ENCODE peak calls at places on chromosome 5, in five cellular contexts. A is left ventricle myocardium inferior, R is Caki2, H is BJ, B is WTC11. Y is an unnamed sample.

GRCh38 chr5:142680605-142681259 is 5.2 kb downstream of the FGF1 start:
- DNase-seq in A (no peak), R (peak; percentile 33), H (no peak), B (no peak), Y (no peak)

GRCh38 chr5:61631438-61631941 is 299.4 kb downstream of the ZSWIM6 start:
- DNase-seq in A (peak; percentile 78), R (no peak), H (no peak), B (no peak), Y (peak; percentile 58)

GRCh38 chr5:171152382-171152781 is 156.7 kb upstream of the TLX3 start:
- DNase-seq in A (no peak), R (peak; percentile 4), H (no peak), B (no peak), Y (no peak)

GRCh38 chr5:138241688-138242547 is 28.8 kb upstream of the CDC23 start:
- DNase-seq in A (peak; percentile 22), R (no peak), H (no peak), B (peak; percentile 59), Y (peak; percentile 22)

GRCh38 chr5:54081415-54081814 is 229.0 kb downstream of the ARL15 start:
- DNase-seq in A (no peak), R (no peak), H (no peak), B (no peak), Y (no peak)

GRCh38 chr5:56402273-56403223 is 169.4 kb upstream of the ANKRD55 start:
- DNase-seq in A (no peak), R (no peak), H (no peak), B (no peak), Y (no peak)

GRCh38 chr5:40578501-40579451 is 100.9 kb upstream of the PTGER4 start:
- DNase-seq in A (no peak), R (no peak), H (no peak), B (no peak), Y (no peak)

GRCh38 chr5:96821260-96821916 is 13.6 kb upstream of the ERAP1 start:
- DNase-seq in A (no peak), R (no peak), H (no peak), B (no peak), Y (no peak)

GRCh38 chr5:38445374-38446028 is 110.9 kb downstream of the LIFR start:
- DNase-seq in A (peak; percentile 45), R (no peak), H (no peak), B (no peak), Y (no peak)

GRCh38 chr5:142548739-142549275 is 137.1 kb downstream of the FGF1 start:
- DNase-seq in A (no peak), R (peak; percentile 94), H (peak; percentile 85), B (peak; percentile 72), Y (peak; percentile 74)

GRCh38 chr5:22473865-22474264 is 379.3 kb downstream of the CDH12 start:
- DNase-seq in A (no peak), R (no peak), H (no peak), B (no peak), Y (no peak)

GRCh38 chr5:40674661-40675235 is 5.0 kb upstream of the PTGER4 start:
- DNase-seq in A (no peak), R (no peak), H (no peak), B (no peak), Y (no peak)

GRCh38 chr5:159764283-159764927 is 151.9 kb upstream of the ADRA1B start:
- DNase-seq in A (no peak), R (peak; percentile 33), H (peak; percentile 84), B (no peak), Y (no peak)

GRCh38 chr5:124669300-124669648 is 77.2 kb downstream of the ZNF608 start:
- DNase-seq in A (no peak), R (no peak), H (no peak), B (no peak), Y (no peak)

GRCh38 chr5:69083412-69083811 is 10.4 kb upstream of the SLC30A5 start:
- DNase-seq in A (no peak), R (peak; percentile 67), H (no peak), B (peak; percentile 35), Y (no peak)

GRCh38 chr5:154757647-154758406 is 2.6 kb downstream of the LARP1 start:
- DNase-seq in A (no peak), R (peak; percentile 32), H (no peak), B (no peak), Y (no peak)

GRCh38 chr5:72847439-72847838 is 31.0 kb downstream of the TNPO1 start:
- DNase-seq in A (no peak), R (no peak), H (peak; percentile 57), B (no peak), Y (no peak)

GRCh38 chr5:74232281-74232680 is 408.2 kb downstream of the ENC1 start:
- DNase-seq in A (no peak), R (peak; percentile 30), H (peak; percentile 60), B (no peak), Y (no peak)

GRCh38 chr5:3339092-3339797 is 256.4 kb upstream of the IRX1 start:
- DNase-seq in A (no peak), R (no peak), H (no peak), B (no peak), Y (peak; percentile 32)

GRCh38 chr5:82151622-82152021 is 126.5 kb downstream of the RPS23 start:
- DNase-seq in A (no peak), R (no peak), H (no peak), B (no peak), Y (no peak)

GRCh38 chr5:150492621-150493020 is 15.3 kb upstream of the NDST1 start:
- DNase-seq in A (no peak), R (peak; percentile 81), H (no peak), B (no peak), Y (no peak)

GRCh38 chr5:154477382-154478223 is 424 bp downstream of the HAND1 start:
- DNase-seq in A (no peak), R (no peak), H (no peak), B (peak; percentile 54), Y (no peak)

GRCh38 chr5:78627766-78628165 is 20.8 kb downstream of the LHFPL2 start:
- DNase-seq in A (no peak), R (no peak), H (no peak), B (no peak), Y (no peak)

GRCh38 chr5:138990986-138991645 is 116.0 kb upstream of the LRRTM2 start:
- DNase-seq in A (no peak), R (no peak), H (no peak), B (no peak), Y (no peak)

GRCh38 chr5:150119421-150120061 is 33.2 kb upstream of the CSF1R start:
- DNase-seq in A (no peak), R (no peak), H (no peak), B (no peak), Y (no peak)

GRCh38 chr5:38719403-38719802 is 126.4 kb upstream of the OSMR start:
- DNase-seq in A (no peak), R (no peak), H (no peak), B (no peak), Y (no peak)

GRCh38 chr5:155906046-155906445 is 420.9 kb upstream of the SGCD start:
- DNase-seq in A (no peak), R (no peak), H (no peak), B (no peak), Y (no peak)

Y was measured in tibial artery.